ENCODE peak calls at places on chromosomes 4 and X, in ten cellular contexts. One of them, this sample, is unnamed.
A peak's percentile ranks its signal among the peaks of the same experiment; 100 is the strongest.

GRCh38 chrX:23436875-23437274 is 102.2 kb downstream of the PTCHD1 start:
- DNase-seq in NT2/D1: peak; percentile 83
- DNase-seq in RWPE1: no peak
- DNase-seq in tibial artery: no peak
- DNase-seq in CD4-positive, alpha-beta T cell: no peak
- DNase-seq in AG09319: no peak
- DNase-seq in MV-4-11: no peak
- DNase-seq in omental fat pad: no peak
- DNase-seq in activated CD8-positive, alpha-beta memory T cell treated with anti-CD3 and anti-CD28 coated beads, Interleukin-2, amount 50 U/mL, for 4 hours: no peak
- DNase-seq in NCI-H1105: no peak
- DNase-seq in this sample: no peak

GRCh38 chr4:112885897-112886296 is 163.6 kb upstream of the ANK2 start:
- DNase-seq in NT2/D1: no peak
- DNase-seq in RWPE1: no peak
- DNase-seq in tibial artery: no peak
- DNase-seq in CD4-positive, alpha-beta T cell: no peak
- DNase-seq in AG09319: no peak
- DNase-seq in MV-4-11: no peak
- DNase-seq in omental fat pad: no peak
- DNase-seq in activated CD8-positive, alpha-beta memory T cell treated with anti-CD3 and anti-CD28 coated beads, Interleukin-2, amount 50 U/mL, for 4 hours: no peak
- DNase-seq in NCI-H1105: no peak
- DNase-seq in this sample: no peak

GRCh38 chr4:100497729-100498250 is 20.0 kb downstream of the EMCN start:
- DNase-seq in NT2/D1: no peak
- DNase-seq in RWPE1: no peak
- DNase-seq in tibial artery: no peak
- DNase-seq in CD4-positive, alpha-beta T cell: no peak
- DNase-seq in AG09319: no peak
- DNase-seq in MV-4-11: no peak
- DNase-seq in omental fat pad: no peak
- DNase-seq in activated CD8-positive, alpha-beta memory T cell treated with anti-CD3 and anti-CD28 coated beads, Interleukin-2, amount 50 U/mL, for 4 hours: no peak
- DNase-seq in NCI-H1105: no peak
- DNase-seq in this sample: no peak

GRCh38 chrX:153637121-153638040 is 9.6 kb upstream of the DUSP9 start:
- DNase-seq in NT2/D1: no peak
- DNase-seq in RWPE1: no peak
- DNase-seq in tibial artery: no peak
- DNase-seq in CD4-positive, alpha-beta T cell: no peak
- DNase-seq in AG09319: no peak
- DNase-seq in MV-4-11: no peak
- DNase-seq in omental fat pad: no peak
- DNase-seq in activated CD8-positive, alpha-beta memory T cell treated with anti-CD3 and anti-CD28 coated beads, Interleukin-2, amount 50 U/mL, for 4 hours: no peak
- DNase-seq in NCI-H1105: no peak
- DNase-seq in this sample: no peak

GRCh38 chr4:172202480-172203076 is 389.4 kb downstream of the GALNTL6 start:
- DNase-seq in NT2/D1: peak; percentile 30
- DNase-seq in RWPE1: peak; percentile 53
- DNase-seq in tibial artery: no peak
- DNase-seq in CD4-positive, alpha-beta T cell: no peak
- DNase-seq in AG09319: no peak
- DNase-seq in MV-4-11: peak; percentile 11
- DNase-seq in omental fat pad: no peak
- DNase-seq in activated CD8-positive, alpha-beta memory T cell treated with anti-CD3 and anti-CD28 coated beads, Interleukin-2, amount 50 U/mL, for 4 hours: no peak
- DNase-seq in NCI-H1105: peak; percentile 14
- DNase-seq in this sample: no peak

GRCh38 chr4:53197760-53198150 is 168.1 kb downstream of the SCFD2 start:
- DNase-seq in NT2/D1: no peak
- DNase-seq in RWPE1: no peak
- DNase-seq in tibial artery: no peak
- DNase-seq in CD4-positive, alpha-beta T cell: no peak
- DNase-seq in AG09319: peak; percentile 61
- DNase-seq in MV-4-11: no peak
- DNase-seq in omental fat pad: no peak
- DNase-seq in activated CD8-positive, alpha-beta memory T cell treated with anti-CD3 and anti-CD28 coated beads, Interleukin-2, amount 50 U/mL, for 4 hours: no peak
- DNase-seq in NCI-H1105: no peak
- DNase-seq in this sample: no peak

GRCh38 chrX:138917781-138918180 is 206.3 kb upstream of the FGF13 start:
- DNase-seq in NT2/D1: no peak
- DNase-seq in RWPE1: peak; percentile 20
- DNase-seq in tibial artery: no peak
- DNase-seq in CD4-positive, alpha-beta T cell: no peak
- DNase-seq in AG09319: peak; percentile 54
- DNase-seq in MV-4-11: no peak
- DNase-seq in omental fat pad: no peak
- DNase-seq in activated CD8-positive, alpha-beta memory T cell treated with anti-CD3 and anti-CD28 coated beads, Interleukin-2, amount 50 U/mL, for 4 hours: no peak
- DNase-seq in NCI-H1105: no peak
- DNase-seq in this sample: no peak

GRCh38 chr4:166064706-166065105 is 191.7 kb downstream of the TLL1 start:
- DNase-seq in NT2/D1: no peak
- DNase-seq in RWPE1: peak; percentile 22
- DNase-seq in tibial artery: no peak
- DNase-seq in CD4-positive, alpha-beta T cell: no peak
- DNase-seq in AG09319: no peak
- DNase-seq in MV-4-11: no peak
- DNase-seq in omental fat pad: no peak
- DNase-seq in activated CD8-positive, alpha-beta memory T cell treated with anti-CD3 and anti-CD28 coated beads, Interleukin-2, amount 50 U/mL, for 4 hours: no peak
- DNase-seq in NCI-H1105: no peak
- DNase-seq in this sample: no peak

GRCh38 chr4:48767530-48767929 is 12.5 kb downstream of the FRYL start:
- DNase-seq in NT2/D1: no peak
- DNase-seq in RWPE1: no peak
- DNase-seq in tibial artery: no peak
- DNase-seq in CD4-positive, alpha-beta T cell: no peak
- DNase-seq in AG09319: no peak
- DNase-seq in MV-4-11: no peak
- DNase-seq in omental fat pad: no peak
- DNase-seq in activated CD8-positive, alpha-beta memory T cell treated with anti-CD3 and anti-CD28 coated beads, Interleukin-2, amount 50 U/mL, for 4 hours: no peak
- DNase-seq in NCI-H1105: no peak
- DNase-seq in this sample: no peak